ENCODE peak calls at places on chromosomes 4 and X, in seven cellular contexts. C is fibroblast of lung, F is endothelial cell of umbilical vein, N is mammary epithelial cell, D is H9, R is PC-9, W is neuronal stem cell. E is an unnamed sample.

GRCh38 chrX:116276191-116276700 is 105.7 kb downstream of the AGTR2 start:
- DNase-seq in C (no peak), F (no peak), N (no peak), D (no peak), R (no peak), W (no peak), E (no peak)

GRCh38 chrX:10166731-10167149 is 10.0 kb downstream of the CLCN4 start:
- DNase-seq in C (no peak), F (no peak), N (peak), D (no peak), R (no peak), W (no peak), E (no peak)

GRCh38 chr4:77418333-77418732 is 187.3 kb upstream of the CXCL13 start:
- DNase-seq in C (peak), F (no peak), N (peak), D (no peak), R (no peak), W (no peak), E (peak)

GRCh38 chr4:186809070-186809469 is 85.4 kb upstream of the FAT1 start:
- DNase-seq in C (no peak), F (no peak), N (no peak), D (no peak), R (no peak), W (no peak), E (no peak)

GRCh38 chrX:3230496-3230895 is 116.0 kb downstream of the MXRA5 start:
- DNase-seq in C (peak), F (no peak), N (no peak), D (no peak), R (no peak), W (no peak), E (no peak)

GRCh38 chr4:47106561-47106960 is 75.2 kb downstream of the GABRB1 start:
- DNase-seq in C (peak), F (no peak), N (no peak), D (no peak), R (no peak), W (no peak), E (no peak)

GRCh38 chr4:84177831-84178230 is 321.3 kb downstream of the NKX6-1 start:
- DNase-seq in C (peak), F (no peak), N (peak), D (no peak), R (no peak), W (no peak), E (no peak)

GRCh38 chr4:16165931-16166330 is 60.3 kb downstream of the TAPT1 start:
- DNase-seq in C (no peak), F (no peak), N (no peak), D (no peak), R (no peak), W (no peak), E (no peak)

GRCh38 chr4:184669251-184669650 is 19.7 kb downstream of the PRIMPOL start:
- DNase-seq in C (peak), F (no peak), N (no peak), D (no peak), R (no peak), W (no peak), E (no peak)

GRCh38 chrX:130738638-130739195 is 164.3 kb downstream of the ENOX2 start:
- DNase-seq in C (no peak), F (no peak), N (no peak), D (peak), R (no peak), W (no peak), E (no peak)

GRCh38 chr4:1578968-1579833 is 104.9 kb downstream of the FAM53A start:
- DNase-seq in C (peak), F (peak), N (peak), D (peak), R (no peak), W (peak), E (peak)

GRCh38 chr4:111537165-111537564 is 608.1 kb upstream of the FAM241A start:
- DNase-seq in C (no peak), F (no peak), N (no peak), D (no peak), R (no peak), W (no peak), E (no peak)

GRCh38 chr4:77710125-77710524 is 104.5 kb downstream of the CXCL13 start:
- DNase-seq in C (no peak), F (no peak), N (no peak), D (no peak), R (no peak), W (no peak), E (no peak)

GRCh38 chr4:16140520-16141249 is 56.9 kb upstream of the PROM1 start:
- DNase-seq in C (peak), F (peak), N (peak), D (no peak), R (peak), W (no peak), E (peak)

GRCh38 chr4:7462509-7462971 is 27.8 kb upstream of the PSAPL1 start:
- DNase-seq in C (peak), F (no peak), N (peak), D (peak), R (no peak), W (peak), E (no peak)

GRCh38 chrX:24090300-24091200 is 35.8 kb downstream of the EIF2S3 start:
- DNase-seq in C (no peak), F (no peak), N (no peak), D (no peak), R (no peak), W (no peak), E (no peak)

GRCh38 chr4:5654791-5655190 is 53.6 kb downstream of the EVC2 start:
- DNase-seq in C (no peak), F (no peak), N (no peak), D (no peak), R (no peak), W (no peak), E (no peak)

GRCh38 chr4:57866468-57867173 is 756.4 kb upstream of the IGFBP7 start:
- DNase-seq in C (no peak), F (no peak), N (no peak), D (no peak), R (no peak), W (no peak), E (no peak)

GRCh38 chr4:80615099-80615498 is 279.6 kb downstream of the CFAP299 start:
- DNase-seq in C (no peak), F (no peak), N (no peak), D (no peak), R (no peak), W (no peak), E (no peak)

GRCh38 chr4:143270266-143270838 is 66.3 kb upstream of the GAB1 start:
- DNase-seq in C (no peak), F (no peak), N (no peak), D (no peak), R (no peak), W (no peak), E (peak)

GRCh38 chr4:75948822-75949444 is 8.1 kb upstream of the NAAA start:
- DNase-seq in C (no peak), F (no peak), N (no peak), D (no peak), R (no peak), W (no peak), E (no peak)

GRCh38 chr4:16663722-16664121 is 234.7 kb downstream of the LDB2 start:
- DNase-seq in C (peak), F (no peak), N (no peak), D (no peak), R (no peak), W (no peak), E (no peak)

GRCh38 chrX:20623448-20623847 is 356.7 kb upstream of the RPS6KA3 start:
- DNase-seq in C (peak), F (no peak), N (peak), D (no peak), R (no peak), W (no peak), E (no peak)

GRCh38 chr4:13498464-13498863 is 14.3 kb upstream of the RAB28 start:
- DNase-seq in C (no peak), F (no peak), N (no peak), D (no peak), R (no peak), W (no peak), E (no peak)

GRCh38 chrX:38898261-38898660 is 97.0 kb downstream of the MID1IP1 start:
- DNase-seq in C (no peak), F (no peak), N (no peak), D (no peak), R (no peak), W (no peak), E (no peak)

GRCh38 chr4:38605181-38605764 is 58.7 kb upstream of the KLF3 start:
- DNase-seq in C (no peak), F (no peak), N (no peak), D (no peak), R (no peak), W (no peak), E (no peak)

GRCh38 chr4:128029907-128030306 is 31.2 kb upstream of the LARP1B start:
- DNase-seq in C (no peak), F (no peak), N (no peak), D (no peak), R (no peak), W (no peak), E (no peak)

GRCh38 chr4:102530986-102531385 is 29.8 kb downstream of the NFKB1 start:
- DNase-seq in C (no peak), F (no peak), N (no peak), D (no peak), R (no peak), W (no peak), E (no peak)

GRCh38 chrX:34058005-34058404 is 74.1 kb downstream of the FAM47A start:
- DNase-seq in C (no peak), F (no peak), N (no peak), D (peak), R (no peak), W (no peak), E (no peak)

GRCh38 chr4:159016527-159017137 is 86.2 kb upstream of the RAPGEF2 start:
- DNase-seq in C (peak), F (no peak), N (no peak), D (peak), R (no peak), W (peak), E (no peak)

GRCh38 chr4:179678093-179678804 is 2236.0 kb upstream of the AGA start:
- DNase-seq in C (peak), F (no peak), N (no peak), D (no peak), R (no peak), W (no peak), E (no peak)

GRCh38 chrX:79409657-79410056 is 42.5 kb upstream of the ITM2A start:
- DNase-seq in C (no peak), F (no peak), N (no peak), D (no peak), R (no peak), W (no peak), E (no peak)

GRCh38 chrX:79415056-79415455 is 47.9 kb upstream of the ITM2A start:
- DNase-seq in C (no peak), F (no peak), N (no peak), D (no peak), R (no peak), W (no peak), E (no peak)

GRCh38 chrX:79408623-79409322 is 41.6 kb upstream of the ITM2A start:
- DNase-seq in C (no peak), F (no peak), N (no peak), D (no peak), R (no peak), W (no peak), E (no peak)

GRCh38 chrX:79413963-79414362 is 46.8 kb upstream of the ITM2A start:
- DNase-seq in C (no peak), F (no peak), N (no peak), D (no peak), R (no peak), W (no peak), E (no peak)

DNA sequence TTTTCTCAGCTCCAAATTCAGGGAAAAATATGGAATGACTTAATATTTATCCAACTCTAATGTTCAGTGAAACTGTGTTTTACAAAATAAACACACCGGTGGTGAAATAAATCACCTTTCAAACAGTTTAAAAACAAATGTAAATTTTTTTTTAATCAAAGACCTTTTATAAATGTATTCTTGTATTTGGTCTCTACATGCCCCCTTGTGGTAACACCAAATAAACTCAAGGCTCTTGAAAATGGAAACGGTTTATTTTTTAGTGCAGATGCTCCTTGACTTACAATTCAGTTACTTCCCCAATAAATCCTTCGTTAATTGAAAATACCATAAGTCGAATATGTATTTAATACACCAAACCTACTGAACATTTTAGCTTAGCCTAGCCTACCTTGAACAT is 45.9 kb upstream of the ITM2A start:
- DNase-seq in C (no peak), F (peak), N (peak), D (no peak), R (no peak), W (no peak), E (peak)
- H3K4me2 ChIP-seq in C (no peak), F (no peak), N (peak), D (no peak), R (peak), W (no peak), E (peak)

DNA sequence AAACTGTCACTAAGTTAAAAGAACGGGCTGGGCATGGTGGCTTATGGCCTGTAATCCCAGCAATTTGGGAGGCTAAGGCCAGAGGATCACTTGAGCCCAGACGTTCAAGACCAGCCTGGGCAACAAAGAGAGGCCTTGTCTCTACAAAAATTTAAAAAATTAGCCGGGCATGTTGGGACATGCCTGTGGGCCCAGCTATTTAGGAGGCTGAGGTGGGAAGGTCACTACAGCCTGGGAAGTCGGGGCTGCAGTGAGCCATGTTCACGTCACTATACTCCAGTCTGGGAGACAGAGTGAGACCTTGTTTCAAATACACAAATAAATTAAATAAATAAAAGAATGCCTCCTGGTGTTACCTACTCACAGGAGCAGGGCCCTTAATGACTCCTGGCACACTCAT is 69.5 kb downstream of the APBB2 start:
- DNase-seq in C (peak), F (no peak), N (peak), D (no peak), R (no peak), W (no peak), E (no peak)
- H3K4me2 ChIP-seq in C (no peak), F (no peak), N (no peak), D (no peak), R (no peak), W (no peak), E (peak)

DNA sequence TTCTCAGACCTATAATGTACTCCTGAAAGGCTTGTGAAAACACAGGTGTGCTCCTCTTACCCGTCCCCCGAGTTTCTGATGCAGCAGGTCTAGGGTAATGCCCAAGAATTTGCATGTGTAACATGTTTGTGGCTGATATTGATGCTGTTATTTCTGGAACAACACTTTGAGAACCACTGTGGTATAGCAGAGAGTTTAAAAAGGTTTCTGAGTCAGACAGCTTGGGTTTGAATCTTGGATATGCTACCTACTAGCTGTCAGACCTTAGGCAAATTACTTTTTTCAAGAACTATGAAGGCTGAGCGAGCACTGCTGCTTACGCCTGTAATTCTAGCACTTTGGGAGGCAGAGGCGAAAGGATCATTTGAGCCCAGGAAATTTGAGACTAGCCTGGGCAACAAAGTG is 4.9 kb downstream of the AFF1 start:
- DNase-seq in C (peak), F (peak), N (no peak), D (no peak), R (no peak), W (no peak), E (no peak)
- H3K4me2 ChIP-seq in C (no peak), F (peak), N (no peak), D (no peak), R (peak), W (no peak), E (peak)

GRCh38 chr4:119049342-119049741 is 86.3 kb upstream of the MYOZ2 start:
- DNase-seq in C (no peak), F (no peak), N (no peak), D (no peak), R (no peak), W (no peak), E (no peak)
- H3K4me2 ChIP-seq in C (no peak), F (no peak), N (no peak), D (no peak), R (no peak), W (no peak), E (no peak)

DNA sequence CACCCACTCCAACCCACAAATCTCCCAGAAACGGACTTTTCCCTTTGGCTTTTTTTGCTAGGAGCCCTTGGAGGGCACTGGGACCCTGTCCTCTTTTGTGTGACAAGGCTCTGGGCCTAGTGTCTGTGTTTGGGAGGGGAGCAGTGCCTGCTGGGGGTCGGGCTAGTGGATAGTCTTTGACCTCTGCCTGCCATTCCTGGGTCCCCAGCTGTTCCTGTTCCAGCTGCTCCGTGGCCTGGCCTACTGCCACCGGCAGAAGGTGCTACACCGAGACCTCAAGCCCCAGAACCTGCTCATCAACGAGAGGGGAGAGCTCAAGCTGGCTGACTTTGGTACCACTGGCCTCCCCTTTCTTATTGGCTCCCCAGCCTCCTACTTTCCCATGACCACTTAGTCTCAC is 6.7 kb upstream of the USP11 start:
- DNase-seq in C (no peak), F (no peak), N (no peak), D (no peak), R (no peak), W (no peak), E (no peak)
- H3K4me2 ChIP-seq in C (no peak), F (no peak), N (no peak), D (no peak), R (no peak), W (no peak), E (no peak)

E was measured in osteoblast.